ENCODE peak calls at places on chromosomes 3 and 15, in eight cellular contexts. W is fibroblast of lung, I is stomach, G is transverse colon, R is Caco-2, S is HCT116, L is IMR-90, Y is colonic mucosa. Z is an unnamed sample.
A peak's percentile ranks its signal among the peaks of the same experiment; 100 is the strongest.

GRCh38 chr3:114363554-114364202 is 69.8 kb downstream of the TIGIT start:
- DNase-seq in G (no peak), L (peak; percentile 87), W (peak; percentile 89), S (no peak), R (no peak), I (no peak), Y (no peak), Z (peak; percentile 79)

GRCh38 chr3:180382781-180383180 is 219.2 kb upstream of the TTC14 start:
- DNase-seq in G (no peak), W (no peak), R (no peak), Y (no peak), L (no peak), I (no peak), S (no peak), Z (no peak)

GRCh38 chr3:81485444-81485865 is 276.0 kb downstream of the GBE1 start:
- DNase-seq in W (peak; percentile 88), I (no peak), Y (peak; percentile 25), R (no peak), G (peak; percentile 12), S (no peak), L (peak; percentile 78), Z (peak; percentile 89)

GRCh38 chr3:182979719-182980191 is 583 bp downstream of the DCUN1D1 start:
- DNase-seq in S (no peak), W (peak; percentile 19), Y (peak; percentile 50), G (peak; percentile 35), R (no peak), L (peak; percentile 5), I (no peak), Z (no peak)

GRCh38 chr3:41710646-41711388 is 251.1 kb downstream of the ULK4 start:
- DNase-seq in L (peak; percentile 83), W (peak; percentile 92), R (no peak), I (no peak), Y (no peak), G (no peak), S (no peak), Z (peak; percentile 83)

GRCh38 chr15:48624700-48625099 is 20.8 kb downstream of the FBN1 start:
- DNase-seq in Y (no peak), I (no peak), L (no peak), R (no peak), G (no peak), W (peak; percentile 50), S (no peak), Z (no peak)

GRCh38 chr3:45547202-45547701 is 47.3 kb upstream of the LIMD1 start:
- DNase-seq in Y (peak; percentile 47), G (no peak), S (no peak), L (no peak), R (no peak), W (no peak), I (peak; percentile 35), Z (no peak)

GRCh38 chr15:52796228-52796521 is 6.0 kb upstream of the ONECUT1 start:
- DNase-seq in W (no peak), Y (no peak), S (no peak), I (no peak), R (no peak), L (no peak), G (no peak), Z (no peak)

GRCh38 chr3:193207874-193208273 is 33.1 kb upstream of the PLAAT1 start:
- DNase-seq in I (no peak), L (no peak), G (no peak), S (no peak), W (no peak), Y (no peak), R (no peak), Z (no peak)

GRCh38 chr15:68201879-68202261 is 3.3 kb downstream of the CALML4 start:
- DNase-seq in Y (no peak), R (no peak), I (no peak), G (no peak), S (no peak), L (no peak), W (no peak), Z (no peak)

GRCh38 chr15:38873151-38873550 is 308.5 kb upstream of the RASGRP1 start:
- DNase-seq in S (no peak), L (no peak), G (no peak), R (peak; percentile 74), I (no peak), W (no peak), Y (no peak), Z (no peak)

GRCh38 chr15:79474252-79474651 is 42.1 kb downstream of the MINAR1 start:
- DNase-seq in G (no peak), S (no peak), L (peak; percentile 31), R (no peak), Y (no peak), I (no peak), W (peak; percentile 97), Z (peak; percentile 73)

GRCh38 chr15:49827311-49827710 is 206.5 kb downstream of the DTWD1 start:
- DNase-seq in G (no peak), W (no peak), Y (no peak), I (no peak), S (no peak), L (no peak), R (no peak), Z (no peak)

GRCh38 chr3:59101091-59101738 is 51.4 kb upstream of the CFAP20DC start:
- DNase-seq in Y (no peak), I (no peak), W (peak; percentile 64), L (no peak), S (no peak), R (no peak), G (no peak), Z (no peak)

GRCh38 chr3:51283421-51283820 is 101.7 kb upstream of the MANF start:
- DNase-seq in W (peak; percentile 41), R (no peak), I (no peak), Y (no peak), S (no peak), L (peak; percentile 11), G (no peak), Z (no peak)

GRCh38 chr15:64850778-64851502 is 9.2 kb downstream of the PLEKHO2 start:
- DNase-seq in R (no peak), W (no peak), S (no peak), Y (no peak), I (no peak), L (no peak), G (no peak), Z (no peak)

GRCh38 chr3:131356006-131356405 is 25.6 kb upstream of the NUDT16 start:
- DNase-seq in Y (no peak), I (no peak), G (no peak), W (no peak), R (no peak), S (no peak), L (peak; percentile 17), Z (peak; percentile 18)

GRCh38 chr15:81334768-81335447 is 11.0 kb upstream of the STARD5 start:
- DNase-seq in S (no peak), I (no peak), R (no peak), G (no peak), L (no peak), W (peak; percentile 39), Y (no peak), Z (no peak)

GRCh38 chr15:81337713-81338157 is 13.8 kb upstream of the STARD5 start:
- DNase-seq in S (no peak), Y (no peak), R (no peak), G (no peak), I (no peak), L (no peak), W (peak; percentile 31), Z (peak; percentile 66)

GRCh38 chr15:81335631-81336030 is 11.7 kb upstream of the STARD5 start:
- DNase-seq in Y (no peak), G (no peak), L (no peak), R (no peak), S (no peak), I (no peak), W (no peak), Z (no peak)

GRCh38 chr15:81337241-81337640 is 13.3 kb upstream of the STARD5 start:
- DNase-seq in G (no peak), Y (no peak), L (no peak), R (no peak), S (no peak), I (no peak), W (no peak), Z (no peak)

DNA sequence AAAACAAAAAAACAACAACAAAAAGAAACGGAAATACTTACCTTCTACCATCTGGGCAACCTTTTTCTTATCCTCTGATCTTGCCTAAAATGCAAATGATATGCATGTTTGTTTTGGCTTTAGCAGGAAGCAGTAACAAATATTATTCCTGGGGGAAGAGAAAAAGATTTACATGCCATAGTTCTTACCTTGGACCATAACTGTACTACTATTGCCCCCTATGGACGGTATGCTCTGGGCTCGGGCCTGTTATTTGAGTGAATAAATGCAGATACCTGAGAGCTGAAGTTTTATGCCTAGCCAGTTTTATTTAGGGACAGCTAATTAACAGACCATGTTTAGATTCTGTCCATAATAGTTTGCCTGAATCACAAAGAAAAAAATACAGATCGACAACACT is 12.6 kb upstream of the STARD5 start:
- DNase-seq in S (peak; percentile 3), L (peak; percentile 44), G (no peak), W (peak; percentile 44), R (peak; percentile 13), Y (no peak), I (no peak), Z (peak; percentile 54)
- TF ChIP-seq CTCF in S (peak; percentile 59), L (peak; percentile 51), G (no peak), W (peak; percentile 37), R (no peak), Y (peak; percentile 13), I (no peak), Z (peak; percentile 69)

GRCh38 chr15:62765916-62766315 is 276.6 kb upstream of the TPM1 start:
- DNase-seq in Y (no peak), G (no peak), I (no peak), W (no peak), L (no peak), S (no peak), R (no peak), Z (no peak)
- TF ChIP-seq CTCF in Y (no peak), G (no peak), I (no peak), W (no peak), L (no peak), S (no peak), R (no peak), Z (no peak)

DNA sequence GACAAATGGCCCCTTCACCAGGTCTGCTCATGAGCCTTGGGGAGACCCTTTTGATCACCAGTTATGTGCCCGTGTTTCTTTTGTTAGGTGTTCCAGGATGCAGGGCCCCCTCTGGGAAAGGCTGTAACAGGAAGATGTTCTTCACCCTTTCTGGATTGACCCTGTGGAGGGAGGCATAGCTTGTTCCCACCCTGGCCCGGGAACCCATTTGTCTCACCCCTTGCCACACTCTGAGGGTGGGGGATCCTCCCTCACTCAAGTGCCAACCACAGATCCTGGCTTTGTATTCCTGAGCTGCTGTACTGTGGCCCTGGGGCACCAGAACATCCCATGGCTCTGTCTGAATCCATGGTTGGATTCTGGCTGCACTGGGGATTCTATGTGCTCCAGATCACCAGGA is 18.9 kb downstream of the IL16 start:
- DNase-seq in G (no peak), Y (no peak), R (no peak), S (no peak), L (no peak), W (no peak), I (no peak), Z (no peak)
- TF ChIP-seq CTCF in G (no peak), Y (no peak), R (no peak), S (no peak), L (no peak), W (no peak), I (no peak), Z (no peak)

DNA sequence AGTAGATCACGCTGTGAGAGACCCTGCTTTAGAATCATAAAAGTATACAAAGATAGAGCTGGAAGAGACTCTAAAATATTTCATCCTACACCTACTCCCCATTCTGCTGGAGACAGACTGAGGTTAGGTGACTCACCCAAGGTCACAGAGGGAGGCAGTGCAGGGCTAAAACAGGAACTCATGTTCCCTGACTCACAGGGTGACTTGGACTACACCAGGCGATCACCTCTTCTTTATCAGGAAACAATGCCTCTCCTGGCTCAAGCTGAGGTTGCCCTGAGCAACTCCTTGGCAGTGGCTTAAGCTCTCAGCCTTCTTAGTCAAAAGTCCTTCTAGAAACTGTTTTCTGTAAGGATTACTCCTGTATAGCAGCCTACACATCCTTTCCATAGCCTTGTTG is 26.4 kb upstream of the TNFAIP8L3 start:
- DNase-seq in G (no peak), S (peak; percentile 82), Y (no peak), R (no peak), I (no peak), L (peak; percentile 98), W (peak; percentile 99), Z (peak; percentile 99)
- TF ChIP-seq CTCF in G (no peak), S (no peak), Y (no peak), R (no peak), I (no peak), L (no peak), W (no peak), Z (no peak)

Z was measured in fibroblast of mammary gland.